ENCODE peak calls at places on chromosomes 7 and 10, in nine cellular contexts. S is suprapubic skin, C is spleen, O is K562, B is prostate gland, W is HCT116, X is transverse colon, Q is endothelial cell of umbilical vein, R is GM12892. P is an unnamed sample.

GRCh38 chr7:122425731-122426130 is 121.2 kb upstream of the FEZF1 start:
- DNase-seq in S (no peak), C (no peak), O (no peak), B (no peak), W (no peak), X (no peak), Q (peak; percentile 60), R (no peak), P (no peak)

GRCh38 chr10:4138146-4138721 is 353.2 kb upstream of the KLF6 start:
- DNase-seq in S (no peak), C (no peak), O (no peak), B (no peak), W (no peak), X (no peak), Q (no peak), R (no peak), P (no peak)

GRCh38 chr10:111756541-111757061 is 427.0 kb downstream of the GPAM start:
- DNase-seq in S (no peak), C (no peak), O (no peak), B (peak; percentile 10), W (peak; percentile 79), X (peak; percentile 15), Q (no peak), R (no peak), P (no peak)

GRCh38 chr7:5417106-5418071 is 6.2 kb downstream of the TNRC18 start:
- DNase-seq in S (no peak), C (no peak), O (no peak), B (no peak), W (no peak), X (no peak), Q (no peak), R (no peak), P (no peak)

GRCh38 chr7:63968629-63969028 is 30.0 kb upstream of the ZNF722 start:
- DNase-seq in S (no peak), C (no peak), O (no peak), B (no peak), W (no peak), X (no peak), Q (no peak), R (no peak), P (no peak)

GRCh38 chr10:117441812-117442443 is 66.7 kb upstream of the PDZD8 start:
- DNase-seq in S (no peak), C (peak; percentile 75), O (peak; percentile 19), B (no peak), W (no peak), X (no peak), Q (no peak), R (no peak), P (no peak)

GRCh38 chr7:123624527-123625183 is 23.0 kb downstream of the ASB15 start:
- DNase-seq in S (no peak), C (peak; percentile 83), O (peak; percentile 76), B (no peak), W (no peak), X (peak; percentile 34), Q (no peak), R (peak; percentile 7), P (peak; percentile 23)

GRCh38 chr10:13270877-13271551 is 28.9 kb downstream of the PHYH start:
- DNase-seq in S (no peak), C (no peak), O (peak; percentile 20), B (no peak), W (peak; percentile 19), X (peak; percentile 18), Q (no peak), R (no peak), P (no peak)

GRCh38 chr10:131980757-131981428 is 830 bp downstream of the BNIP3 start:
- DNase-seq in S (no peak), C (peak; percentile 83), O (peak; percentile 24), B (no peak), W (no peak), X (no peak), Q (peak; percentile 35), R (no peak), P (no peak)

GRCh38 chr10:28632597-28632940 is 44.8 kb upstream of the BAMBI start:
- DNase-seq in S (no peak), C (no peak), O (no peak), B (no peak), W (no peak), X (no peak), Q (no peak), R (no peak), P (no peak)
- TF ChIP-seq POLR2AphosphoS5 in S (no peak), C (no peak), O (no peak), B (no peak), W (no peak), X (no peak), Q (no peak), R (no peak), P (no peak)

DNA sequence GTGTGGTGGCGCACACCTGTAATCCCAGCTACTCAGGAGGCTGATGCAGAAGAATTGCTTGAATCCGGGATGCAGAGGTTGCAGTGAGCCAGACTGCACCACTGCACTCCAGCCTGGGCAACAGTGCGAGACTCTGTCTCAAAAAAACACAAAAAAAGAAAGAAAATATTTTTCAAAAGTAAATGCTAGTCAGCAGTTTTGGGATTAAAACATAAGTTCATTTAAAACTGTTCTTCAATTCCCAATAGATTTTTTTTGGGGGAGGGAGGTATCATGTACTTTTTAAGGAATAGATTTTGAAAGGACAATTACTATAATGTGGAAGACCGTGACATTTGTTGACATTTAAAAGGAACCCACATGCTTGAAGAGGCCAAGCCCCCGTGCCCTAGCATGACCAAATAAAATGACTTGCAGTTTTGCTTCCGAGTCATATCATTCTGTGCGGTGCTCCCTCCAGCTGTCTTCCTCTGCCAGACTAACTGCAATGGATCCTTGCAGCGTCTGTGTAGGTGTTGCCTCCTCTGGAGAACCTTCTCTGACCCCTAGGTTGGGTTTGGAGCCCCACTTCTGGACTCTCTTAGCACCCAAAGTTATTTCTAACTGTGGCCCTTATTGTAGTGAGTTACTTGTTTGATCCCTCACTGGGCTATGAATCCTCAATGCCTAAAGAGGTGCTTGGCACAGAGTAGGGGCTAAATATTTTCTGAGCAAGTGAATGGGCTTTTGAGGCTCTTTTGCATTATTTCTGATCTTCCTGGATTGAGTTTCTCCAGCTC is 17.4 kb upstream of the HPS1 start:
- DNase-seq in S (no peak), C (no peak), O (peak; percentile 59), B (no peak), W (no peak), X (no peak), Q (no peak), R (no peak), P (no peak)
- TF ChIP-seq POLR2A in S (no peak), C (no peak), O (no peak), B (no peak), W (no peak), X (no peak), Q (no peak), R (no peak), P (no peak)

GRCh38 chr10:102704915-102705314 is 9.3 kb downstream of the ARL3 start:
- DNase-seq in S (no peak), C (no peak), O (no peak), B (no peak), W (no peak), X (no peak), Q (no peak), R (no peak), P (no peak)
- TF ChIP-seq POLR2AphosphoS5 in S (no peak), C (no peak), O (no peak), B (no peak), W (no peak), X (no peak), Q (no peak), R (no peak), P (no peak)

GRCh38 chr7:94393251-94393758 is 1.4 kb upstream of the COL1A2 start:
- DNase-seq in S (peak; percentile 49), C (no peak), O (no peak), B (no peak), W (no peak), X (no peak), Q (no peak), R (no peak), P (no peak)

GRCh38 chr7:94396044-94396443 is 1.3 kb downstream of the COL1A2 start:
- DNase-seq in S (no peak), C (no peak), O (peak; percentile 50), B (no peak), W (no peak), X (no peak), Q (no peak), R (no peak), P (no peak)

GRCh38 chr7:94394058-94394398 is 667 bp upstream of the COL1A2 start:
- DNase-seq in S (no peak), C (no peak), O (no peak), B (no peak), W (no peak), X (no peak), Q (no peak), R (no peak), P (no peak)

GRCh38 chr7:94395141-94396041 is 696 bp downstream of the COL1A2 start:
- DNase-seq in S (peak; percentile 59), C (no peak), O (peak; percentile 85), B (peak; percentile 33), W (peak; percentile 59), X (peak; percentile 30), Q (peak; percentile 86), R (peak; percentile 37), P (peak; percentile 51)

DNA sequence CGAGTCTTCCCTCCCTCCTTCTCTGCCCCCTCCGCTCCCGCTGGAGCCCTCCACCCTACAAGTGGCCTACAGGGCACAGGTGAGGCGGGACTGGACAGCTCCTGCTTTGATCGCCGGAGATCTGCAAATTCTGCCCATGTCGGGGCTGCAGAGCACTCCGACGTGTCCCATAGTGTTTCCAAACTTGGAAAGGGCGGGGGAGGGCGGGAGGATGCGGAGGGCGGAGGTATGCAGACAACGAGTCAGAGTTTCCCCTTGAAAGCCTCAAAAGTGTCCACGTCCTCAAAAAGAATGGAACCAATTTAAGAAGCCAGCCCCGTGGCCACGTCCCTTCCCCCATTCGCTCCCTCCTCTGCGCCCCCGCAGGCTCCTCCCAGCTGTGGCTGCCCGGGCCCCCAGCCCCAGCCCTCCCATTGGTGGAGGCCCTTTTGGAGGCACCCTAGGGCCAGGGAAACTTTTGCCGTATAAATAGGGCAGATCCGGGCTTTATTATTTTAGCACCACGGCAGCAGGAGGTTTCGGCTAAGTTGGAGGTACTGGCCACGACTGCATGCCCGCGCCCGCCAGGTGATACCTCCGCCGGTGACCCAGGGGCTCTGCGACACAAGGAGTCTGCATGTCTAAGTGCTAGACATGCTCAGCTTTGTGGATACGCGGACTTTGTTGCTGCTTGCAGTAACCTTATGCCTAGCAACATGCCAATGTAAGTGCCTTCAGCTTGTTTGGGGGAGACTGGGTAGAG is at the start of gene COL1A2:
- DNase-seq in S (peak; percentile 84), C (peak; percentile 77), O (peak; percentile 16), B (no peak), W (no peak), X (peak; percentile 48), Q (peak; percentile 32), R (no peak), P (no peak)
- TF ChIP-seq POLR2A in S (peak; percentile 67), C (no peak), O (no peak), B (peak; percentile 9), W (no peak), X (peak; percentile 69), Q (no peak), R (no peak), P (no peak)

DNA sequence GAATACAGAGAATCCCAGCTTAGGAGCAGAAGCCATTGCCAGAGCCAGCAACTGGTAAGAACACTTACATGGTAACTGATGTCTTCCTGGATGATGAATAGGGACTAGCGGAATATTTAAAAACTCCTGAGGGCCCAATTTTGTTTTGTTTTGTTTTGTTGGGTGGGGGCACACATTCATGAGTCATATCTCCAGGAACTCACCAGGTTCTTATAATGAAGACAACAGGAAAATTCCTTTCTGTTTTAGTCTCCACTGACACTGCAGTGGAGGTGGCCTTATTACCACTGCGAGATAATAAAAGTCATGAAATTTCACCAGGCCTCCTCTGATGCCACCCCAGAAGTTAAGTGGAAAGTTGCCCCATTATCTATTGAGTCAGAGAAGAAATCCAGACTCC is 6.6 kb upstream of the CUZD1 start:
- DNase-seq in S (no peak), C (no peak), O (no peak), B (no peak), W (no peak), X (no peak), Q (peak; percentile 56), R (no peak), P (no peak)
- TF ChIP-seq POLR2AphosphoS5 in S (no peak), C (no peak), O (no peak), B (no peak), W (no peak), X (no peak), Q (no peak), R (no peak), P (no peak)

P was measured in GM12891.